ENCODE peak calls at places on chromosomes 3 and 15, in eight cellular contexts. P is hypothalamus, H is upper lobe of left lung, G is COR-L47, L is HEK293T, V is fibroblast of pulmonary artery, D is mesendoderm, X is NCI-H2081. J is an unnamed sample.

GRCh38 chr3:186143280-186143679 is 34.4 kb upstream of the ETV5 start:
- DNase-seq in H (no peak), G (no peak), P (no peak), D (no peak), V (no peak), X (no peak), L (no peak), J (no peak)

GRCh38 chr3:79491029-79491634 is 276.7 kb downstream of the ROBO1 start:
- DNase-seq in V (no peak), L (no peak), P (no peak), X (no peak), D (no peak), H (no peak), G (no peak), J (no peak)

GRCh38 chr3:43473228-43473627 is 148.6 kb downstream of the ANO10 start:
- DNase-seq in H (no peak), X (no peak), G (no peak), V (no peak), D (no peak), P (no peak), L (no peak), J (no peak)

GRCh38 chr15:77346637-77347036 is 73.3 kb downstream of the PEAK1 start:
- DNase-seq in H (no peak), P (no peak), X (peak), D (no peak), L (no peak), V (no peak), G (peak), J (no peak)

GRCh38 chr15:67077641-67078215 is 12.3 kb downstream of the SMAD3 start:
- DNase-seq in L (no peak), V (no peak), P (no peak), G (no peak), X (no peak), D (no peak), H (peak), J (no peak)

GRCh38 chr15:59685737-59686297 is 3.3 kb downstream of the BNIP2 start:
- DNase-seq in P (no peak), L (no peak), H (no peak), G (no peak), V (peak), X (no peak), D (no peak), J (no peak)

GRCh38 chr3:50167069-50167781 is 12.1 kb downstream of the SEMA3F start:
- DNase-seq in G (no peak), P (no peak), V (no peak), H (no peak), D (no peak), X (no peak), L (no peak), J (no peak)

GRCh38 chr15:92808611-92809063 is 91.5 kb upstream of the CHD2 start:
- DNase-seq in V (peak), X (no peak), L (peak), G (no peak), H (peak), P (no peak), D (peak), J (peak)

GRCh38 chr3:44529927-44530326 is 25.1 kb upstream of the ZKSCAN7 start:
- DNase-seq in L (no peak), P (no peak), D (no peak), X (no peak), H (no peak), G (no peak), V (peak), J (no peak)

GRCh38 chr3:40613306-40613705 is 88.5 kb downstream of the ZNF621 start:
- DNase-seq in G (no peak), L (no peak), D (no peak), X (no peak), H (no peak), V (no peak), P (no peak), J (no peak)

GRCh38 chr3:141523615-141524375 is 37.0 kb downstream of the RASA2 start:
- DNase-seq in H (no peak), V (no peak), L (no peak), P (no peak), D (no peak), X (no peak), G (no peak), J (no peak)

GRCh38 chr3:192916455-192917257 is 1.0 kb downstream of the MB21D2 start:
- DNase-seq in X (peak), H (peak), L (peak), P (peak), G (peak), D (peak), V (peak), J (peak)

GRCh38 chr3:46440531-46441294 is 24.0 kb downstream of the LTF start:
- DNase-seq in D (peak), X (no peak), L (no peak), P (no peak), V (no peak), G (no peak), H (no peak), J (no peak)

GRCh38 chr15:23629234-23629805 is 18.3 kb downstream of the MAGEL2 start:
- DNase-seq in H (no peak), P (no peak), X (no peak), G (peak), V (peak), D (peak), L (no peak), J (no peak)

GRCh38 chr3:138474163-138474562 is 39.7 kb downstream of the ESYT3 start:
- DNase-seq in G (no peak), H (peak), D (no peak), X (no peak), V (no peak), P (no peak), L (no peak), J (no peak)

GRCh38 chr15:86830304-86830703 is 750.6 kb downstream of the AGBL1 start:
- DNase-seq in G (no peak), D (peak), V (no peak), H (no peak), P (no peak), L (no peak), X (no peak), J (no peak)

GRCh38 chr3:16430717-16431630 is 82.5 kb downstream of the RFTN1 start:
- DNase-seq in X (no peak), V (no peak), G (no peak), P (no peak), H (no peak), D (no peak), L (no peak), J (no peak)

GRCh38 chr15:41510728-41511127 is 2.9 kb downstream of the LTK start:
- DNase-seq in D (no peak), H (no peak), L (no peak), P (no peak), G (no peak), X (no peak), V (no peak), J (no peak)

GRCh38 chr3:129507181-129507831 is 21.1 kb upstream of the RHO start:
- DNase-seq in X (peak), V (no peak), D (no peak), G (peak), L (no peak), P (peak), H (no peak), J (no peak)

GRCh38 chr3:16386536-16386935 is 121.5 kb downstream of the OXNAD1 start:
- DNase-seq in H (no peak), V (no peak), L (no peak), D (no peak), X (no peak), P (no peak), G (no peak), J (no peak)

GRCh38 chr3:129521702-129522101 is 6.7 kb upstream of the RHO start:
- DNase-seq in V (no peak), P (no peak), D (no peak), L (no peak), G (no peak), H (no peak), X (no peak), J (no peak)

GRCh38 chr15:39730552-39730951 is 52.1 kb downstream of the FSIP1 start:
- DNase-seq in X (no peak), G (no peak), L (no peak), D (no peak), P (no peak), V (no peak), H (no peak), J (no peak)

GRCh38 chr3:56890448-56891083 is 88.8 kb upstream of the ARHGEF3 start:
- DNase-seq in H (no peak), D (no peak), V (no peak), X (no peak), L (no peak), G (no peak), P (no peak), J (no peak)

GRCh38 chr15:65310431-65311137 is 6.1 kb downstream of the RNU5B-1 start:
- DNase-seq in D (no peak), H (no peak), G (no peak), V (no peak), X (no peak), L (no peak), P (no peak), J (no peak)

GRCh38 chr3:188170461-188171459 is 16.8 kb downstream of the LPP start:
- DNase-seq in H (no peak), P (no peak), D (no peak), V (no peak), L (no peak), G (no peak), X (no peak), J (no peak)

GRCh38 chr15:97995881-97996603 is 35.5 kb downstream of the ARRDC4 start:
- DNase-seq in V (no peak), L (peak), H (no peak), G (peak), P (no peak), D (peak), X (no peak), J (no peak)

GRCh38 chr15:42608110-42608531 is 32.7 kb downstream of the STARD9 start:
- DNase-seq in V (no peak), D (no peak), G (no peak), X (no peak), L (no peak), H (peak), P (no peak), J (peak)

GRCh38 chr3:177201707-177202397 is 4.6 kb upstream of the TBL1XR1 start:
- DNase-seq in V (no peak), H (peak), P (no peak), X (no peak), D (no peak), L (no peak), G (no peak), J (no peak)

GRCh38 chr3:61685755-61686154 is 124.4 kb downstream of the PTPRG start:
- DNase-seq in H (peak), D (no peak), X (peak), L (no peak), G (peak), P (no peak), V (no peak), J (no peak)

GRCh38 chr15:57923311-57923710 is 142.2 kb downstream of the ALDH1A2 start:
- DNase-seq in G (no peak), D (no peak), H (no peak), P (no peak), X (no peak), L (no peak), V (peak), J (no peak)